ENCODE peak calls at places on chromosomes 7 and 10, in four cellular contexts. K is WTC11, N is K562, Y is HepG2. B is an unnamed sample.

GRCh38 chr7:92953657-92954056 is 117.3 kb upstream of the CDK6 start:
- DNase-seq in Y (no peak), N (no peak), K (no peak), B (peak)

GRCh38 chr10:44387853-44388251 is 3.0 kb upstream of the CXCL12 start:
- DNase-seq in N (no peak), K (no peak), Y (no peak), B (no peak)

GRCh38 chr10:132106431-132106830 is 40.7 kb downstream of the JAKMIP3 start:
- DNase-seq in N (no peak), K (no peak), Y (no peak), B (no peak)

GRCh38 chr7:30988346-30989005 is 24.7 kb downstream of the GHRHR start:
- DNase-seq in N (no peak), K (peak), Y (no peak), B (no peak)

GRCh38 chr10:77636286-77636966 is 1.2 kb downstream of the KCNMA1 start:
- DNase-seq in K (peak), N (no peak), Y (no peak), B (no peak)

GRCh38 chr10:133016493-133017202 is 71.1 kb upstream of the ADGRA1 start:
- DNase-seq in K (no peak), Y (no peak), N (no peak), B (no peak)

GRCh38 chr10:80137031-80137712 is 4.6 kb downstream of the PLAC9 start:
- DNase-seq in K (no peak), N (no peak), Y (no peak), B (no peak)

GRCh38 chr7:1210979-1211608 is 21.6 kb upstream of the UNCX start:
- DNase-seq in K (no peak), Y (no peak), N (no peak), B (no peak)

GRCh38 chr10:58952747-58953466 is 223.5 kb upstream of the PHYHIPL start:
- DNase-seq in K (peak), Y (peak), N (peak), B (peak)

GRCh38 chr7:120843121-120843520 is 14.8 kb downstream of the TSPAN12 start:
- DNase-seq in N (no peak), Y (no peak), K (no peak), B (no peak)

GRCh38 chr7:16359201-16359600 is 62.1 kb downstream of the CRPPA start:
- DNase-seq in K (no peak), N (no peak), Y (no peak), B (no peak)

GRCh38 chr7:152341039-152341913 is 94.5 kb downstream of the KMT2C start:
- DNase-seq in K (no peak), Y (peak), N (peak), B (peak)

GRCh38 chr10:102917314-102917961 is 656 bp upstream of the CNNM2 start:
- DNase-seq in K (peak), N (peak), Y (peak), B (peak)

GRCh38 chr7:23783115-23783514 is 73.1 kb downstream of the STK31 start:
- DNase-seq in Y (no peak), N (no peak), K (no peak), B (no peak)

GRCh38 chr7:33903770-33904679 is 1.3 kb upstream of the BMPER start:
- DNase-seq in K (peak), N (no peak), Y (peak), B (peak)

GRCh38 chr7:36029846-36030510 is 123.1 kb upstream of the EEPD1 start:
- DNase-seq in N (no peak), K (no peak), Y (no peak), B (no peak)

DNA sequence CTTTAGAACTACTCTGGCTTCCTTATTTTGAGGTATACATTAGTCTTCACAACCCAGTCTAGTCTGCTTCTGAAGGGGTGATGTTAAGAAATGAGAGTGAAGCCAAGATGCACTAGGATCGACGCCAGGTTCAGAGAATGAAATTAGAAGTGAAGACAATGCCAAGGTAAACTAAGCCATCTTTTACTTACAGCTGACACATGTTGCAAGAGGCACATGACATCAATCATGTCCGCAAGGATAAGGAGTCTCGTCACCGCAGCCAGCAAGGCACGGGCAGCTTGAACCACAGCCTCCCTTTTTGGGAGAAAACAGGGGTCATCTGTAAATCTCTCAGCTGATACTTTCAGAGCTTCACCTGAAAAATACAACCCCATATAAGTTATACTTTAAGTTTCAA is 156.7 kb downstream of the CTNNA3 start:
- DNase-seq in N (no peak), Y (no peak), K (no peak), B (no peak)
- TF ChIP-seq HMGXB4 in N (no peak), Y (no peak), K (no peak), B (no peak)

GRCh38 chr10:49310460-49310859 is 11.5 kb downstream of the C10orf71 start:
- DNase-seq in K (no peak), N (no peak), Y (no peak), B (no peak)

GRCh38 chr10:49310901-49311561 is 12.1 kb downstream of the C10orf71 start:
- DNase-seq in Y (no peak), K (no peak), N (no peak), B (no peak)

GRCh38 chr10:49311562-49312236 is 12.7 kb downstream of the C10orf71 start:
- DNase-seq in N (no peak), Y (no peak), K (no peak), B (no peak)

GRCh38 chr10:49312291-49312869 is 13.4 kb downstream of the C10orf71 start:
- DNase-seq in K (no peak), Y (no peak), N (no peak), B (no peak)

DNA sequence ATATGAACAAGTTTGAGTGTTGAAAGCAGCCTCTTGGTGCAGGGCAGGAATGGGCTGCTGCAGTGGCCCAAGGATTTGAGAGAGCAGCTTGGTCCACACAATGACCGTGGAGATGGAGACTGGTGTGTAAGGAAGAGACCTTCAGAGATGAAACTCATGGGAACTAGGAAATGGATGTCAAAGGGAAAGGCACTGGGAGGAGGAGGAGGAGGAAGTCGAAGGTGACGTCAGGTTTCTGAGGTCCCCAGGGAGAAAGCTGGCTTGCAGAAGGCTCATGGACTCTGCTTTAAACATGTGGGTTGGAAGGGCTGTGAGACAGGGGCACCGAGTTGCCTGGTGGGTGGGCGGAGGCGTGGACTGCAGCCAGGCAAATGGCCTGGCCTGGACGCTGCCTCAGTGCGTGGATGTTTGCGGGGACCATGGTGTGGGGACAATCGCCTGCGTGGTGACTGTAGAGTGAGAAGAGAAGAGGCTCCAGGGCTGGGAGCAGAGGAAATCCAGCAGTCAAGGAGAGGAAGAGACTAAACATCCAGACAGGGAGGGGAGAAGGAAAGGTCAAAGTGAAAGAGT is 14.6 kb downstream of the C10orf71 start:
- DNase-seq in N (no peak), K (no peak), Y (no peak), B (no peak)
- TF ChIP-seq HMGXB4 in N (no peak), K (no peak), Y (no peak), B (no peak)

GRCh38 chr7:45000096-45001032 is at the start of gene CCM2:
- DNase-seq in Y (no peak), K (peak), N (no peak), B (no peak)
- TF ChIP-seq HMGXB4 in Y (peak), K (no peak), N (no peak), B (no peak)

DNA sequence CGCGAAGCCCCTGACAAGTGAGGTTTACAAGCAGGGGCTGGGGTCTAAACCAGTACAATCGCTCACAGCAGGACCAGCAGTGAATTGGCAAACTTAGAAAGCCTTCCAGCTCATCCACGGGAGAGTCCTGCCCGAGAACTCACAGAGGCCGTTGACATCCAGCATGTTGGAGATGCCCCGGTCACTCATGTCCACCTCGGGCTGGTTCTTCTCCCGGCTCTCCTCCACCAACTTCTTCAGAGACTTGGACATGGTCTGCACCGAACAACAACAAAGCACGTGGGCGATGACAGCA is 447 bp downstream of the RSU1 start:
- DNase-seq in Y (no peak), N (no peak), K (no peak), B (peak)
- TF ChIP-seq HMGXB4 in Y (peak), N (no peak), K (no peak), B (no peak)

GRCh38 chr7:105941596-105941995 is 21.5 kb upstream of the CDHR3 start:
- DNase-seq in K (no peak), Y (no peak), N (no peak), B (no peak)

GRCh38 chr7:105940111-105940510 is 23.0 kb upstream of the CDHR3 start:
- DNase-seq in Y (peak), K (no peak), N (no peak), B (no peak)

GRCh38 chr7:105945848-105946247 is 17.2 kb upstream of the CDHR3 start:
- DNase-seq in K (no peak), N (no peak), Y (no peak), B (no peak)

GRCh38 chr7:105943486-105943885 is 19.6 kb upstream of the CDHR3 start:
- DNase-seq in N (no peak), K (no peak), Y (no peak), B (no peak)
- TF ChIP-seq HMGXB4 in N (no peak), K (no peak), Y (no peak), B (no peak)

GRCh38 chr7:55247466-55247865 is 117.7 kb upstream of the LANCL2 start:
- DNase-seq in Y (no peak), K (no peak), N (no peak), B (no peak)
- TF ChIP-seq HMGXB4 in Y (no peak), K (no peak), N (no peak), B (no peak)

GRCh38 chr7:137984181-137985041 is 17.5 kb downstream of the CREB3L2 start:
- DNase-seq in K (no peak), N (peak), Y (peak), B (no peak)

GRCh38 chr7:137987011-137987334 is 14.9 kb downstream of the CREB3L2 start:
- DNase-seq in K (no peak), Y (no peak), N (no peak), B (no peak)

GRCh38 chr7:137985897-137986251 is 16.0 kb downstream of the CREB3L2 start:
- DNase-seq in N (peak), Y (no peak), K (no peak), B (no peak)

GRCh38 chr7:137986252-137987010 is 15.5 kb downstream of the CREB3L2 start:
- DNase-seq in K (no peak), N (peak), Y (peak), B (no peak)

DNA sequence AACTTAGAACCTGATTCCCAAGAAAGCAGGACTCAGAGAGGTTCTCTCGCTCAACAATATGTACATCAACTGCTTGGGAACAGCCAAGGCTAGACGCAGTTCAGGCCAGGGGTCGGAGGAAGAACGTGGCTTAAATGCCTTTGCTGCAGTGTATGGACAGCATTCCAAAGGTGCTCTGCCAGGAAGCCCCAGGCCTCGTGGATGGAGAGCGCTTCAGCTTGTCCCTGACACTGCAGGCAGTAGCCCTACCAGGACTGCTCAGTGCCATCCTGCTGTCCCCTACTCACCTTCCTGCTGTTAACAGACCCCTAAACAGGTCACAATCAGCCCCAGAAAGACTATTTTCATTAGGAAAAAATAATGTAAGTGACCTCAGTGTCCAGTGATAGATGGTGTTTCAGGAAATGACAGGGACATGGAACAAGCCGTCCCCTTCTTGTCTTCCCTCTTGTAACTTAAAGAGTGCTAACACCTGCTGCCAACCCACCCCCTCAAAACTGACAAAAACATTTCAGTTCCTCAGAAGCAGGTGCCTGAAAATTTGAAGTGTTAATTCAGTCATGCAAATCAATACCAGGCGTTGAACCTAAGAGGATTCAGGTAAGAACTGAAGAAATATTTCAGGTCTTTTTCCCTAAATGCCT is 16.5 kb downstream of the CREB3L2 start:
- DNase-seq in N (no peak), Y (peak), K (peak), B (no peak)
- TF ChIP-seq HMGXB4 in N (no peak), Y (no peak), K (no peak), B (no peak)

DNA sequence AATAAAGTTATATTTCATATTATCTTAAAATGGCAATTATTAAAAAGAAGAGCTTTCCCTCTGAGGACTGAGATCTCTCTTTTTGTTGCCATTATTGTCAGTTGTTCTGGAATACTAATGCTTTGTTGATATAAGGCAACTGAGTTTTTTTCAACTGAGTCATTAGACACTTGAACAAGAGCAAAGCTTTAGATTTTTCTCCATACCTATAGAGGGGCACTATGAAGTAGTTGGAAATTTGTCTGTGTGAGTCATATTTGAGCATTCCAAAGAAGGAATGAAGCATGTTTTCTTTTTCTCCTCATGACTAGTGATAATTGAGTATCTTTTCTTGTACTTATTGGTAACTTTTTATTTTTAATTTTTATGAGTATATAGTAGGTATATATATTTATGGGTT is 24.5 kb downstream of the RPA3 start:
- DNase-seq in N (no peak), Y (peak), K (no peak), B (peak)
- TF ChIP-seq HMGXB4 in N (no peak), Y (no peak), K (no peak), B (no peak)

GRCh38 chr7:44743750-44744149 is 4.9 kb upstream of the ZMIZ2 start:
- DNase-seq in N (no peak), K (no peak), Y (no peak), B (no peak)
- TF ChIP-seq HMGXB4 in N (no peak), K (no peak), Y (no peak), B (no peak)

B was measured in A549.